ENCODE peak calls at places on chromosomes 12 and 14, in five cellular contexts. E is cerebellar cortex, V is astrocyte of the spinal cord, B is left lobe of liver, U is caudate nucleus. R is an unnamed sample.

GRCh38 chr12:56836800-56837663 is 73.9 kb downstream of the HSD17B6 start:
- DNase-seq in E (no peak), V (peak; percentile 55), B (no peak), U (no peak), R (peak; percentile 82)

GRCh38 chr12:54052745-54053624 is 650 bp upstream of the HOXC4 start:
- DNase-seq in E (no peak), V (peak; percentile 67), B (no peak), U (no peak), R (peak; percentile 6)

GRCh38 chr12:27253347-27253746 is 9.3 kb downstream of the STK38L start:
- DNase-seq in E (no peak), V (no peak), B (no peak), U (no peak), R (no peak)

GRCh38 chr12:68271346-68271745 is 17.9 kb upstream of the IL22 start:
- DNase-seq in E (no peak), V (peak; percentile 54), B (no peak), U (no peak), R (no peak)

GRCh38 chr12:26047401-26048226 is 77.2 kb downstream of the BHLHE41 start:
- DNase-seq in E (no peak), V (no peak), B (no peak), U (no peak), R (no peak)

GRCh38 chr14:70045296-70045695 is 143.5 kb downstream of the SLC8A3 start:
- DNase-seq in E (no peak), V (no peak), B (no peak), U (no peak), R (peak; percentile 37)

GRCh38 chr12:52867636-52868035 is 18.8 kb upstream of the KRT78 start:
- DNase-seq in E (no peak), V (no peak), B (no peak), U (peak; percentile 52), R (no peak)

GRCh38 chr12:119911147-119911546 is 34.0 kb upstream of the CIT start:
- DNase-seq in E (no peak), V (peak; percentile 60), B (no peak), U (no peak), R (peak; percentile 71)

GRCh38 chr12:47318963-47319362 is 239.2 kb upstream of the AMIGO2 start:
- DNase-seq in E (no peak), V (no peak), B (no peak), U (no peak), R (no peak)

GRCh38 chr12:15322164-15323054 is at the start of gene PTPRO:
- DNase-seq in E (no peak), V (peak; percentile 3), B (no peak), U (peak; percentile 11), R (peak; percentile 14)

R was measured in HT1080.